ENCODE peak calls at places on chromosome 3, in ten cellular contexts. H is cardiac fibroblast, N is cardiac muscle cell, E is EH, M is HCT116, K is neuronal stem cell, T is H54, O is NCI-H1436, P is dermis microvascular lymphatic vessel endothelial cell, G is skeletal muscle cell. C is an unnamed sample.

GRCh38 chr3:66553714-66554113 is 52.9 kb upstream of the LRIG1 start:
- DNase-seq in H (no peak), N (no peak), E (no peak), M (no peak), K (no peak), T (no peak), O (no peak), P (no peak), G (no peak), C (no peak)

GRCh38 chr3:5051772-5052171 is 70.3 kb upstream of the ARL8B start:
- DNase-seq in H (no peak), N (no peak), E (no peak), M (no peak), K (no peak), T (no peak), O (no peak), P (no peak), G (no peak), C (peak)

GRCh38 chr3:17740703-17741102 is 1.7 kb downstream of the TBC1D5 start:
- DNase-seq in H (peak), N (peak), E (peak), M (no peak), K (no peak), T (peak), O (no peak), P (peak), G (no peak), C (peak)

GRCh38 chr3:171712168-171712938 is 97.9 kb downstream of the PLD1 start:
- DNase-seq in H (peak), N (no peak), E (peak), M (no peak), K (no peak), T (no peak), O (no peak), P (peak), G (no peak), C (peak)

GRCh38 chr3:24177201-24177600 is 232.1 kb downstream of the NR1D2 start:
- DNase-seq in H (no peak), N (no peak), E (no peak), M (no peak), K (no peak), T (no peak), O (no peak), P (no peak), G (no peak), C (no peak)

GRCh38 chr3:46566040-46566631 is at the start of gene LRRC2:
- DNase-seq in H (peak), N (peak), E (peak), M (no peak), K (no peak), T (no peak), O (no peak), P (peak), G (peak), C (peak)

GRCh38 chr3:60384352-60384751 is 866.9 kb downstream of the FHIT start:
- DNase-seq in H (no peak), N (no peak), E (no peak), M (no peak), K (no peak), T (no peak), O (no peak), P (no peak), G (no peak), C (peak)

GRCh38 chr3:73383470-73384049 is 241.2 kb downstream of the PDZRN3 start:
- DNase-seq in H (no peak), N (no peak), E (no peak), M (no peak), K (no peak), T (no peak), O (no peak), P (no peak), G (no peak), C (no peak)

GRCh38 chr3:135020181-135020580 is 225.1 kb downstream of the EPHB1 start:
- DNase-seq in H (no peak), N (no peak), E (no peak), M (no peak), K (no peak), T (no peak), O (no peak), P (no peak), G (no peak), C (no peak)

GRCh38 chr3:126355777-126356372 is 1.3 kb downstream of the KLF15 start:
- DNase-seq in H (peak), N (peak), E (peak), M (peak), K (peak), T (no peak), O (no peak), P (peak), G (peak), C (peak)

GRCh38 chr3:57079221-57079831 is 18.9 kb downstream of the SPATA12 start:
- DNase-seq in H (no peak), N (peak), E (peak), M (no peak), K (peak), T (peak), O (no peak), P (peak), G (no peak), C (no peak)

GRCh38 chr3:127914584-127914983 is 448 bp upstream of the KBTBD12 start:
- DNase-seq in H (no peak), N (no peak), E (no peak), M (no peak), K (no peak), T (no peak), O (no peak), P (no peak), G (no peak), C (no peak)

GRCh38 chr3:98540346-98540745 is 8.6 kb downstream of the GPR15 start:
- DNase-seq in H (no peak), N (no peak), E (no peak), M (no peak), K (no peak), T (no peak), O (no peak), P (no peak), G (no peak), C (no peak)

GRCh38 chr3:168002786-168003368 is 92.8 kb downstream of the GOLIM4 start:
- DNase-seq in H (peak), N (no peak), E (peak), M (no peak), K (no peak), T (no peak), O (no peak), P (peak), G (peak), C (peak)

GRCh38 chr3:153232737-153233330 is 70.8 kb downstream of the RAP2B start:
- DNase-seq in H (peak), N (no peak), E (peak), M (no peak), K (no peak), T (no peak), O (no peak), P (peak), G (no peak), C (peak)

GRCh38 chr3:48064292-48064829 is 48.1 kb upstream of the MAP4 start:
- DNase-seq in H (peak), N (no peak), E (peak), M (no peak), K (no peak), T (no peak), O (no peak), P (no peak), G (no peak), C (peak)

GRCh38 chr3:55955891-55956477 is 468.9 kb upstream of the WNT5A start:
- DNase-seq in H (peak), N (no peak), E (peak), M (no peak), K (no peak), T (no peak), O (no peak), P (no peak), G (no peak), C (no peak)

GRCh38 chr3:107928084-107928445 is 162.8 kb downstream of the CD47 start:
- DNase-seq in H (peak), N (peak), E (peak), M (no peak), K (no peak), T (peak), O (no peak), P (peak), G (no peak), C (peak)

GRCh38 chr3:14124223-14124614 is 451 bp downstream of the CHCHD4 start:
- DNase-seq in H (peak), N (peak), E (peak), M (no peak), K (peak), T (no peak), O (no peak), P (peak), G (no peak), C (no peak)

GRCh38 chr3:124685481-124685880 is 44.8 kb upstream of the UMPS start:
- DNase-seq in H (peak), N (no peak), E (peak), M (no peak), K (no peak), T (no peak), O (no peak), P (no peak), G (peak), C (no peak)

GRCh38 chr3:6504385-6504784 is 356.5 kb upstream of the GRM7 start:
- DNase-seq in H (no peak), N (no peak), E (no peak), M (no peak), K (no peak), T (no peak), O (no peak), P (no peak), G (no peak), C (no peak)

GRCh38 chr3:167382127-167382526 is 2.0 kb upstream of the ZBBX start:
- DNase-seq in H (no peak), N (no peak), E (no peak), M (no peak), K (no peak), T (no peak), O (no peak), P (no peak), G (no peak), C (no peak)

GRCh38 chr3:28140664-28141063 is 100.8 kb upstream of the CMC1 start:
- DNase-seq in H (no peak), N (no peak), E (no peak), M (no peak), K (no peak), T (no peak), O (no peak), P (no peak), G (no peak), C (no peak)

GRCh38 chr3:66038384-66038725 is 363 bp downstream of the MAGI1 start:
- DNase-seq in H (no peak), N (no peak), E (no peak), M (no peak), K (no peak), T (no peak), O (no peak), P (no peak), G (no peak), C (no peak)

GRCh38 chr3:175410251-175410650 is 551.1 kb downstream of the NAALADL2 start:
- DNase-seq in H (no peak), N (no peak), E (peak), M (no peak), K (no peak), T (no peak), O (no peak), P (no peak), G (no peak), C (peak)

GRCh38 chr3:189737071-189737470 is 105.9 kb downstream of the TP63 start:
- DNase-seq in H (no peak), N (no peak), E (no peak), M (no peak), K (no peak), T (no peak), O (no peak), P (no peak), G (no peak), C (no peak)

GRCh38 chr3:195403841-195404408 is 38.9 kb downstream of the ACAP2 start:
- DNase-seq in H (peak), N (no peak), E (peak), M (no peak), K (no peak), T (no peak), O (no peak), P (no peak), G (no peak), C (peak)

GRCh38 chr3:89699229-89699628 is 591.8 kb downstream of the EPHA3 start:
- DNase-seq in H (no peak), N (no peak), E (no peak), M (no peak), K (no peak), T (no peak), O (no peak), P (no peak), G (no peak), C (no peak)

GRCh38 chr3:64915778-64916177 is 228.0 kb upstream of the ADAMTS9 start:
- DNase-seq in H (peak), N (no peak), E (no peak), M (no peak), K (no peak), T (no peak), O (no peak), P (peak), G (peak), C (peak)

GRCh38 chr3:129432036-129432435 is 3.6 kb upstream of the EFCAB12 start:
- DNase-seq in H (no peak), N (no peak), E (no peak), M (no peak), K (no peak), T (no peak), O (no peak), P (no peak), G (no peak), C (no peak)

GRCh38 chr3:78140866-78141658 is 1101.2 kb downstream of the ROBO2 start:
- DNase-seq in H (peak), N (no peak), E (peak), M (no peak), K (no peak), T (peak), O (no peak), P (peak), G (peak), C (peak)

GRCh38 chr3:179098388-179099077 is 26.9 kb upstream of the ZMAT3 start:
- DNase-seq in H (peak), N (no peak), E (peak), M (no peak), K (no peak), T (peak), O (no peak), P (no peak), G (peak), C (peak)

GRCh38 chr3:40620151-40620550 is 95.4 kb downstream of the ZNF621 start:
- DNase-seq in H (no peak), N (no peak), E (no peak), M (no peak), K (no peak), T (no peak), O (no peak), P (no peak), G (no peak), C (no peak)

GRCh38 chr3:140467104-140467577 is 210.7 kb upstream of the TRIM42 start:
- DNase-seq in H (peak), N (peak), E (peak), M (peak), K (peak), T (no peak), O (no peak), P (peak), G (no peak), C (peak)

GRCh38 chr3:145006291-145006690 is 1034.7 kb downstream of the DIPK2A start:
- DNase-seq in H (no peak), N (no peak), E (no peak), M (no peak), K (no peak), T (no peak), O (no peak), P (no peak), G (no peak), C (no peak)

GRCh38 chr3:47685037-47685436 is 96.7 kb downstream of the SMARCC1 start:
- DNase-seq in H (peak), N (no peak), E (no peak), M (no peak), K (no peak), T (no peak), O (no peak), P (peak), G (no peak), C (peak)

GRCh38 chr3:25854214-25854613 is 64.3 kb downstream of the OXSM start:
- DNase-seq in H (peak), N (no peak), E (peak), M (no peak), K (no peak), T (no peak), O (no peak), P (no peak), G (no peak), C (peak)

GRCh38 chr3:13537926-13538325 is 11.0 kb upstream of the FBLN2 start:
- DNase-seq in H (peak), N (no peak), E (peak), M (peak), K (no peak), T (peak), O (no peak), P (no peak), G (peak), C (peak)

GRCh38 chr3:102057781-102058421 is 208.6 kb downstream of the NFKBIZ start:
- DNase-seq in H (no peak), N (no peak), E (no peak), M (no peak), K (no peak), T (no peak), O (no peak), P (no peak), G (no peak), C (no peak)

GRCh38 chr3:102529452-102529851 is 94.6 kb downstream of the ZPLD1 start:
- DNase-seq in H (peak), N (peak), E (peak), M (peak), K (no peak), T (no peak), O (peak), P (no peak), G (no peak), C (peak)

C was measured in iris pigment epithelial cell.